ENCODE peak calls at places on chromosome 5, in four cellular contexts. One of them, this sample, is unnamed.

GRCh38 chr5:131441184-131441583 is 177.3 kb downstream of the CDC42SE2 start:
- DNase-seq in NCI-H460: no peak
- DNase-seq in lower lobe of right lung: no peak
- DNase-seq in activated CD4-positive, CD25-positive, alpha-beta regulatory T cell: no peak
- DNase-seq in this sample: no peak

GRCh38 chr5:87850843-87851242 is 417.8 kb downstream of the TMEM161B start:
- DNase-seq in NCI-H460: no peak
- DNase-seq in lower lobe of right lung: no peak
- DNase-seq in activated CD4-positive, CD25-positive, alpha-beta regulatory T cell: no peak
- DNase-seq in this sample: no peak

GRCh38 chr5:176843673-176844072 is 33.3 kb downstream of the UNC5A start:
- DNase-seq in NCI-H460: no peak
- DNase-seq in lower lobe of right lung: no peak
- DNase-seq in activated CD4-positive, CD25-positive, alpha-beta regulatory T cell: no peak
- DNase-seq in this sample: no peak

GRCh38 chr5:84725946-84726570 is 341.4 kb upstream of the EDIL3 start:
- DNase-seq in activated CD4-positive, CD25-positive, alpha-beta regulatory T cell: no peak
- DNase-seq in lower lobe of right lung: no peak
- DNase-seq in NCI-H460: no peak
- DNase-seq in this sample: no peak

GRCh38 chr5:141747646-141748229 is 65.7 kb upstream of the ARAP3 start:
- DNase-seq in activated CD4-positive, CD25-positive, alpha-beta regulatory T cell: no peak
- DNase-seq in NCI-H460: no peak
- DNase-seq in lower lobe of right lung: no peak
- DNase-seq in this sample: no peak

GRCh38 chr5:125316386-125316785 is 569.9 kb upstream of the ZNF608 start:
- DNase-seq in NCI-H460: no peak
- DNase-seq in lower lobe of right lung: no peak
- DNase-seq in activated CD4-positive, CD25-positive, alpha-beta regulatory T cell: no peak
- DNase-seq in this sample: no peak

GRCh38 chr5:72602696-72603685 is 95.8 kb upstream of the ZNF366 start:
- DNase-seq in NCI-H460: no peak
- DNase-seq in lower lobe of right lung: no peak
- DNase-seq in activated CD4-positive, CD25-positive, alpha-beta regulatory T cell: no peak
- DNase-seq in this sample: no peak

GRCh38 chr5:74866653-74867162 is 521 bp upstream of the FAM169A start:
- DNase-seq in activated CD4-positive, CD25-positive, alpha-beta regulatory T cell: no peak
- DNase-seq in NCI-H460: no peak
- DNase-seq in lower lobe of right lung: no peak
- DNase-seq in this sample: no peak

GRCh38 chr5:22577006-22577405 is 276.1 kb downstream of the CDH12 start:
- DNase-seq in activated CD4-positive, CD25-positive, alpha-beta regulatory T cell: no peak
- DNase-seq in lower lobe of right lung: no peak
- DNase-seq in NCI-H460: no peak
- DNase-seq in this sample: no peak

GRCh38 chr5:78760411-78761169 is 112.0 kb upstream of the LHFPL2 start:
- DNase-seq in lower lobe of right lung: no peak
- DNase-seq in activated CD4-positive, CD25-positive, alpha-beta regulatory T cell: no peak
- DNase-seq in NCI-H460: no peak
- DNase-seq in this sample: no peak

GRCh38 chr5:16812911-16813310 is 123.2 kb downstream of the MYO10 start:
- DNase-seq in activated CD4-positive, CD25-positive, alpha-beta regulatory T cell: no peak
- DNase-seq in NCI-H460: peak
- DNase-seq in lower lobe of right lung: no peak
- DNase-seq in this sample: no peak

GRCh38 chr5:96775050-96775449 is 32.7 kb downstream of the ERAP1 start:
- DNase-seq in NCI-H460: no peak
- DNase-seq in lower lobe of right lung: no peak
- DNase-seq in activated CD4-positive, CD25-positive, alpha-beta regulatory T cell: no peak
- DNase-seq in this sample: no peak

GRCh38 chr5:181203842-181204560 is 995 bp downstream of the TRIM7 start:
- DNase-seq in NCI-H460: no peak
- DNase-seq in activated CD4-positive, CD25-positive, alpha-beta regulatory T cell: no peak
- DNase-seq in lower lobe of right lung: peak
- DNase-seq in this sample: no peak

GRCh38 chr5:173331956-173332479 is 3.8 kb upstream of the STC2 start:
- DNase-seq in activated CD4-positive, CD25-positive, alpha-beta regulatory T cell: peak
- DNase-seq in NCI-H460: peak
- DNase-seq in lower lobe of right lung: peak
- DNase-seq in this sample: peak

GRCh38 chr5:123997354-123998215 is 485.6 kb downstream of the CSNK1G3 start:
- DNase-seq in NCI-H460: no peak
- DNase-seq in activated CD4-positive, CD25-positive, alpha-beta regulatory T cell: no peak
- DNase-seq in lower lobe of right lung: no peak
- DNase-seq in this sample: no peak

GRCh38 chr5:128553747-128554146 is 15.7 kb upstream of the FBN2 start:
- DNase-seq in activated CD4-positive, CD25-positive, alpha-beta regulatory T cell: no peak
- DNase-seq in NCI-H460: no peak
- DNase-seq in lower lobe of right lung: no peak
- DNase-seq in this sample: no peak

GRCh38 chr5:135027699-135028615 is 6.1 kb downstream of the PITX1 start:
- DNase-seq in lower lobe of right lung: peak
- DNase-seq in NCI-H460: no peak
- DNase-seq in activated CD4-positive, CD25-positive, alpha-beta regulatory T cell: no peak
- DNase-seq in this sample: no peak

GRCh38 chr5:172791291-172791690 is 20.3 kb upstream of the DUSP1 start:
- DNase-seq in lower lobe of right lung: peak
- DNase-seq in activated CD4-positive, CD25-positive, alpha-beta regulatory T cell: no peak
- DNase-seq in NCI-H460: no peak
- DNase-seq in this sample: no peak

This sample was measured in activated CD4-positive, alpha-beta T cell treated with anti-CD3 and anti-CD28 coated beads, Interleukin-2, amount 50 U/mL, for 24 hours.